ENCODE peak calls at places on chromosomes 1 and 21, in six cellular contexts. I, G, F, T, U and N are unnamed samples.

GRCh38 chr1:4108741-4109625 is 208.9 kb upstream of the C1orf174 start:
- DNase-seq in F (no peak), U (peak), G (no peak), I (no peak), T (no peak), N (no peak)

GRCh38 chr1:109657970-109658369 is 2.1 kb downstream of the GSTM4 start:
- DNase-seq in U (no peak), I (no peak), T (no peak), G (no peak), F (no peak), N (no peak)

GRCh38 chr1:232509570-232509969 is 120.4 kb downstream of the SIPA1L2 start:
- DNase-seq in F (peak), U (no peak), T (no peak), G (peak), I (peak), N (peak)

GRCh38 chr21:27756191-27756590 is 789.3 kb upstream of the ADAMTS5 start:
- DNase-seq in T (no peak), I (no peak), G (no peak), F (no peak), U (no peak), N (no peak)

GRCh38 chr1:42290130-42290529 is 44.9 kb downstream of the FOXJ3 start:
- DNase-seq in U (peak), I (peak), G (peak), T (no peak), F (no peak), N (no peak)

GRCh38 chr1:37176269-37176668 is 142.0 kb upstream of the GRIK3 start:
- DNase-seq in G (no peak), F (no peak), U (no peak), I (no peak), T (no peak), N (no peak)

GRCh38 chr1:87252406-87252805 is 76.3 kb upstream of the LMO4 start:
- DNase-seq in T (no peak), F (no peak), G (peak), I (peak), U (no peak), N (no peak)

GRCh38 chr1:35763211-35763610 is 6.6 kb downstream of the CLSPN start:
- DNase-seq in F (no peak), I (peak), U (no peak), T (no peak), G (peak), N (no peak)

GRCh38 chr1:201113451-201114244 is 1.4 kb upstream of the CACNA1S start:
- DNase-seq in T (no peak), G (no peak), F (no peak), U (peak), I (no peak), N (no peak)
- H3K4me3 ChIP-seq in T (peak), G (no peak), F (no peak), U (no peak), I (peak), N (no peak)

GRCh38 chr1:205537386-205538018 is 33.0 kb downstream of the CDK18 start:
- DNase-seq in F (no peak), G (no peak), I (peak), T (peak), U (no peak), N (no peak)

GRCh38 chr1:205538211-205538840 is 33.9 kb downstream of the CDK18 start:
- DNase-seq in T (peak), F (no peak), I (peak), G (peak), U (peak), N (no peak)

GRCh38 chr1:205535866-205536758 is 31.6 kb downstream of the CDK18 start:
- DNase-seq in U (no peak), I (no peak), G (no peak), T (peak), F (no peak), N (no peak)

GRCh38 chr1:205535096-205535495 is 30.6 kb downstream of the CDK18 start:
- DNase-seq in I (no peak), F (no peak), G (no peak), T (no peak), U (peak), N (no peak)

DNA sequence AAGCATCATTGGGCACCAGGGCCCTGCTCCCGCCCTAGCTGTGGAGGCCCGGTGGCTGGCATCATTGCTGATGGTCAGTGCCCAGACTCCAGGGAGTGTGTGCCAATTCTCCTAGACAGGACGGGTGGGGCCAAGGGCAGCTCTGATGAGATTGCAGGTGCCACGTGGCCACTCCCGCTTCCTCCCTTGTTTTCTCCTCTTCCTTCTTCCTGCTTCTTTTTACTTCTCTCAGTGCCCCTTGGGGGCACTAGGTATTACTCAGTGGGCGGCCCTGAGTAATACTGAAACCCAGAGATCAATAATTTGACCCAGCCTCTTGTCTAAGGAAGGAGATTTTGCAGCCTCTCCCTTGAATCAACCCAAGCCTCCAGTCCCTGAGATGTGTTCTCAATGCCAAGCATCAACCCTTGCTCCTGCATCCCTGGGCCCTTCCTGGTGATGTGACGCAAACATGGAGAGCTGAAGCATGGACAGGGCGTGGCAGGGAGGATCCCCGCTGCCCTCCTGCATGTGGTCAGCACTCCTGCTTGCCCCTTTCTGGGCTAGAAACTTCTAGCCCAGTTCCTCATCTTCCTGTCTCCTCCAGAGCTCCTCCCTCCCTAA is 32.4 kb downstream of the CDK18 start:
- DNase-seq in U (no peak), F (no peak), I (no peak), G (no peak), T (peak), N (no peak)
- H3K23ac ChIP-seq in U (no peak), F (no peak), I (no peak), G (no peak), T (no peak), N (no peak)

GRCh38 chr1:1359668-1360468 is 1.5 kb upstream of the MXRA8 start:
- DNase-seq in I (peak), F (no peak), U (peak), G (peak), T (no peak), N (no peak)
- H3K4me3 ChIP-seq in I (peak), F (no peak), U (no peak), G (no peak), T (no peak), N (no peak)

GRCh38 chr1:205301220-205301821 is 20.2 kb downstream of the NUAK2 start:
- DNase-seq in F (peak), I (peak), U (peak), T (peak), G (peak), N (peak)
- H3K23ac ChIP-seq in F (peak), I (peak), U (no peak), T (no peak), G (peak), N (no peak)

GRCh38 chr1:149887456-149888159 is 11.8 kb upstream of the BOLA1 start:
- DNase-seq in F (peak), I (peak), G (peak), U (peak), T (peak), N (peak)

GRCh38 chr1:149888160-149888998 is 11.0 kb upstream of the BOLA1 start:
- DNase-seq in U (peak), F (peak), G (peak), I (no peak), T (peak), N (peak)

GRCh38 chr1:149885364-149886111 is 13.8 kb upstream of the BOLA1 start:
- DNase-seq in F (peak), T (peak), G (peak), U (peak), I (peak), N (peak)

GRCh38 chr1:149886396-149887195 is 12.8 kb upstream of the BOLA1 start:
- DNase-seq in U (peak), G (peak), T (peak), F (peak), I (peak), N (peak)

GRCh38 chr1:149888999-149889289 is 10.4 kb upstream of the BOLA1 start:
- DNase-seq in I (no peak), T (no peak), G (peak), U (peak), F (no peak), N (no peak)
- H3K4me3 ChIP-seq in I (peak), T (peak), G (peak), U (no peak), F (peak), N (no peak)

DNA sequence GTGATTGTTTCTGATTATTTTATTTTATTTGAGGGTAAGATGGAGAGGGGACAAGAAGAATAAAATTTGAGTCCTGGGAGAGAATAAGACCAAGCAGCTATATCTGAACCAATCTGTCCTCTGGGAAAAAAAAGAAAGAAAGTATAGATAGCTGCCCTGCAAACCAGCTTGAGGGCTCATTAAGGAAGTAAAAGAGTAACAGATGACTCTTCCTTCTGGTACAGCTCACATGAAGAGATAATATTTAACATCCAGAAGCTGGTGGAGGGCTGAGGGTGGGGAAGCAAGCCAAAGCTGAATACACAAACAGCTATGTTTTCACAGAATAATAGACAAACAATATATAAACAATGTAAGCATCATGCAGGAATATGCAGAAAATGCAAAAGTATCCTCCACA is 47.0 kb upstream of the RASAL2 start:
- DNase-seq in U (no peak), G (no peak), I (no peak), T (no peak), F (no peak), N (no peak)
- H3K23ac ChIP-seq in U (no peak), G (no peak), I (no peak), T (no peak), F (no peak), N (no peak)

GRCh38 chr21:44800103-44800502 is 1.5 kb downstream of the UBE2G2 start:
- DNase-seq in T (no peak), I (peak), G (peak), F (no peak), U (peak), N (peak)
- H3K4me3 ChIP-seq in T (peak), I (peak), G (no peak), F (no peak), U (no peak), N (no peak)

GRCh38 chr1:77977989-77978292 is 931 bp downstream of the FUBP1 start:
- DNase-seq in G (no peak), I (no peak), F (no peak), U (peak), T (no peak), N (no peak)

GRCh38 chr1:77975907-77976306 is 3.0 kb downstream of the FUBP1 start:
- DNase-seq in T (no peak), G (no peak), I (peak), F (no peak), U (no peak), N (no peak)

GRCh38 chr1:77978969-77979838 is at the start of gene FUBP1:
- DNase-seq in U (peak), T (peak), F (peak), I (peak), G (peak), N (peak)

GRCh38 chr1:77976433-77977076 is 2.3 kb downstream of the FUBP1 start:
- DNase-seq in G (no peak), T (no peak), F (no peak), I (peak), U (peak), N (peak)

DNA sequence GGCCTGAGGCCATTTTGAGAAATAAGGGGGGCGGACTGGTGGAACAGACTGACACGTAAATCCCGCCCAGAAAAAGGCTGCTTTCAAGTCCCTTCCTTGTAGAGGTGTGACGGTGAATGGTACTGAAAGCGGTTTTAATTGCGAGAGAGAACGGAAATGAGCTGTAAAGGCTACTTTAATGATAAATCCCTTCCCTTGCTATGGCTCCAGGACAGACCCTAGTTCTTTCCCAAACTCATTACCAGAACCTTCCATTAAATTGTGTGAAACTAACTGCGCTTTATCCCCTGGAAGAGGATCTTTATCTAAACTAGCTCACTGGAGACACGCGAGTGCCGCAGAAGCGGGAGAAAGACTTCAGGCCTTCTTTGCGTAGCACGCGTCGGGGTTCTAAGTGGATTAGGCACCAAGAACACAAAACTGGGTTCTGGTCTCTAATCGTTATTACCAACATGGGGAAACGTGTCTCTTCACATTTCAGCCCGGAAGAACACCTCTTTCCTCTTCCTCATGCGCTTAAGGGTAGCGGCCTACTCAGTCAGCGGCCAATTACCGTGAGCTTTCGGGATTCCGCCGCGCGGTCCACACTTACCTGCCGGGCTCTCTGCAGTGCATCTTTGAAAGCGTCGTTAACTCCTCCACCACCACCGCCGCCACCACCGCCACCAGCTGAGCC is 441 bp downstream of the FUBP1 start:
- DNase-seq in I (peak), F (peak), G (peak), U (peak), T (no peak), N (peak)
- H3K23ac ChIP-seq in I (no peak), F (no peak), G (peak), U (no peak), T (no peak), N (peak)

DNA sequence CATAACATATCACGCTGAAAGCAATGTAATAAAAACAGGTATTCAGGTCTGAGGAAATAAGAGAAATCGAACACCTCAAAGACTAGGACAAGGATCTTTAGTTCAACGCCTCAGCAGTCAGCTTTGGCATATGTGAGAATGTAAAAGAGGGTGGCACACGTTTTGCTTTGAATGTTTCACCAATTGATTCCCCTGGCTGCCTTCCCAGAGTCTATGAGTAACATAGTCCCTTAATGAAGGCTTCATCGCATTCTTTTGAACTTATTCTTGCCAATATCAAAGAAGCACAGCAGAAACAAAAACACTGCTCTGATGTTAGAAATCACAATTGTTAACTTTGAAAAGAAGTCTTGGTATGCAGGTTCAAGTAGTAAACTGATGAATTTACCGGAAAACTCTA is 764.8 kb downstream of the ADGRL2 start:
- DNase-seq in U (no peak), F (no peak), T (no peak), I (no peak), G (peak), N (no peak)
- H3K4me3 ChIP-seq in U (no peak), F (no peak), T (no peak), I (peak), G (no peak), N (no peak)